ENCODE peak calls at places on chromosome 10, in seven cellular contexts. X is stimulated activated CD4-positive, alpha-beta T cell treated with anti-CD3 and anti-CD28 coated beads, Interleukin-1b, Interleukin-23, amount 100 ng/mL, for 1 hour; N is SW480; H is amygdala; T is stimulated activated CD8-positive, alpha-beta memory T cell treated with anti-CD3 and anti-CD28 coated beads, Interleukin-7, amount 100 ng/mL, for 1 hour; R is astrocyte of the spinal cord; W is activated T-cell treated with anti-CD3 and anti-CD28 coated beads for 48 hours. O is an unnamed sample.

GRCh38 chr10:18409599-18410397 is 241.6 kb downstream of the NSUN6 start:
- DNase-seq in X (no peak), W (no peak), T (no peak), N (no peak), R (no peak), H (no peak), O (no peak)

GRCh38 chr10:133456041-133456951 is 2.6 kb downstream of the SCART1 start:
- DNase-seq in R (no peak), X (no peak), N (no peak), H (no peak), W (no peak), T (no peak), O (no peak)

GRCh38 chr10:44202952-44203351 is 181.9 kb downstream of the CXCL12 start:
- DNase-seq in H (no peak), X (no peak), T (no peak), R (no peak), W (no peak), N (no peak), O (no peak)

GRCh38 chr10:102347236-102347828 is 48.2 kb upstream of the NFKB2 start:
- DNase-seq in T (no peak), X (no peak), H (no peak), R (peak; percentile 65), N (peak; percentile 49), W (peak; percentile 13), O (no peak)

GRCh38 chr10:92562424-92562823 is 11.5 kb downstream of the IDE start:
- DNase-seq in T (no peak), W (no peak), H (no peak), R (no peak), N (no peak), X (no peak), O (no peak)

GRCh38 chr10:33600381-33600780 is 265.9 kb upstream of the NRP1 start:
- DNase-seq in W (no peak), T (no peak), R (peak; percentile 48), X (no peak), H (no peak), N (no peak), O (no peak)

GRCh38 chr10:110747609-110748464 is 103.7 kb downstream of the RBM20 start:
- DNase-seq in H (no peak), T (no peak), N (no peak), X (no peak), R (peak; percentile 59), W (no peak), O (no peak)

GRCh38 chr10:132158810-132159209 is 27.9 kb upstream of the DPYSL4 start:
- DNase-seq in H (no peak), R (no peak), T (no peak), W (no peak), N (no peak), X (no peak), O (no peak)

GRCh38 chr10:98400482-98400881 is 14.5 kb downstream of the PYROXD2 start:
- DNase-seq in T (no peak), N (no peak), H (no peak), W (peak; percentile 2), R (no peak), X (no peak), O (no peak)

GRCh38 chr10:35447693-35448407 is 111.5 kb downstream of the CCNY start:
- DNase-seq in T (no peak), X (no peak), H (no peak), N (peak; percentile 78), R (peak; percentile 72), W (no peak), O (no peak)